ENCODE peak calls at places on chromosomes 1 and 21, in nine cellular contexts. O is small intestine, N is Peyer's patch, K is K562, Z is fibroblast of lung, E is tibial nerve, V is uterus, Q is stomach, T is trophoblast cell. U is an unnamed sample.

GRCh38 chr1:47794530-47794929 is 202.7 kb downstream of the TRABD2B start:
- DNase-seq in O (no peak), N (no peak), K (no peak), Z (no peak), E (no peak), V (no peak), Q (no peak), T (no peak), U (no peak)

GRCh38 chr1:212475151-212475550 is 42.4 kb downstream of the NENF start:
- DNase-seq in O (no peak), N (no peak), K (no peak), Z (no peak), E (no peak), V (no peak), Q (no peak), T (no peak), U (no peak)

GRCh38 chr1:24902471-24902891 is 27.6 kb downstream of the RUNX3 start:
- DNase-seq in O (no peak), N (no peak), K (no peak), Z (no peak), E (no peak), V (no peak), Q (peak; percentile 19), T (no peak), U (no peak)

GRCh38 chr1:234315091-234315541 is 58.1 kb upstream of the COA6 start:
- DNase-seq in O (peak; percentile 17), N (no peak), K (no peak), Z (peak; percentile 35), E (no peak), V (no peak), Q (no peak), T (peak; percentile 79), U (peak; percentile 61)

GRCh38 chr1:2348346-2349275 is 42.7 kb downstream of the MORN1 start:
- DNase-seq in O (no peak), N (no peak), K (no peak), Z (no peak), E (no peak), V (no peak), Q (no peak), T (peak; percentile 4), U (no peak)

GRCh38 chr1:1908506-1908791 is 6.6 kb upstream of the CALML6 start:
- DNase-seq in O (peak; percentile 37), N (no peak), K (no peak), Z (peak; percentile 8), E (no peak), V (no peak), Q (no peak), T (no peak), U (peak; percentile 22)

GRCh38 chr1:205430631-205431305 is 8.9 kb upstream of the LEMD1 start:
- DNase-seq in O (peak; percentile 53), N (peak; percentile 60), K (peak; percentile 77), Z (peak; percentile 45), E (no peak), V (no peak), Q (peak; percentile 71), T (peak; percentile 19), U (peak; percentile 54)

GRCh38 chr1:230627767-230628166 is 14.5 kb upstream of the COG2 start:
- DNase-seq in O (no peak), N (no peak), K (no peak), Z (no peak), E (no peak), V (no peak), Q (no peak), T (no peak), U (no peak)

GRCh38 chr1:240562111-240562590 is 49.8 kb downstream of the GREM2 start:
- DNase-seq in O (no peak), N (no peak), K (no peak), Z (peak; percentile 72), E (no peak), V (no peak), Q (no peak), T (no peak), U (no peak)

GRCh38 chr1:162649606-162650005 is 17.3 kb downstream of the DDR2 start:
- DNase-seq in O (no peak), N (no peak), K (no peak), Z (peak; percentile 60), E (no peak), V (no peak), Q (no peak), T (no peak), U (no peak)

GRCh38 chr1:160428655-160429054 is 28.3 kb downstream of the VANGL2 start:
- DNase-seq in O (peak; percentile 72), N (peak; percentile 69), K (peak; percentile 74), Z (peak; percentile 55), E (no peak), V (no peak), Q (peak; percentile 66), T (peak; percentile 70), U (peak; percentile 30)

GRCh38 chr1:101112051-101112770 is 86.6 kb upstream of the DPH5 start:
- DNase-seq in O (peak; percentile 7), N (peak; percentile 74), K (peak; percentile 34), Z (no peak), E (no peak), V (peak; percentile 21), Q (no peak), T (no peak), U (no peak)

GRCh38 chr1:181949500-181949899 is 112.0 kb downstream of the ZNF648 start:
- DNase-seq in O (no peak), N (no peak), K (no peak), Z (no peak), E (no peak), V (no peak), Q (no peak), T (no peak), U (no peak)

GRCh38 chr1:69504730-69505252 is 62.9 kb upstream of the LRRC7 start:
- DNase-seq in O (no peak), N (no peak), K (peak; percentile 45), Z (no peak), E (no peak), V (no peak), Q (no peak), T (no peak), U (no peak)

GRCh38 chr1:87826639-87827345 is 498.1 kb downstream of the LMO4 start:
- DNase-seq in O (peak; percentile 25), N (peak; percentile 62), K (peak; percentile 58), Z (peak; percentile 96), E (peak; percentile 14), V (peak; percentile 35), Q (no peak), T (peak; percentile 13), U (peak; percentile 72)
- H3K4me3 ChIP-seq in O (no peak overlapping the region), N (no peak overlapping the region), K (peak overlapping the region; percentile 16), Z (peak overlapping the region; percentile 27), E (no peak overlapping the region), V (no peak overlapping the region), Q (peak overlapping the region; percentile 13), T (no peak overlapping the region), U (peak overlapping the region; percentile 47)

GRCh38 chr1:77336730-77337129 is 54.9 kb downstream of the AK5 start:
- DNase-seq in O (no peak), N (no peak), K (no peak), Z (no peak), E (no peak), V (no peak), Q (no peak), T (no peak), U (no peak)

GRCh38 chr1:77342745-77343144 is 60.9 kb downstream of the AK5 start:
- DNase-seq in O (no peak), N (no peak), K (no peak), Z (no peak), E (no peak), V (no peak), Q (no peak), T (no peak), U (no peak)

DNA sequence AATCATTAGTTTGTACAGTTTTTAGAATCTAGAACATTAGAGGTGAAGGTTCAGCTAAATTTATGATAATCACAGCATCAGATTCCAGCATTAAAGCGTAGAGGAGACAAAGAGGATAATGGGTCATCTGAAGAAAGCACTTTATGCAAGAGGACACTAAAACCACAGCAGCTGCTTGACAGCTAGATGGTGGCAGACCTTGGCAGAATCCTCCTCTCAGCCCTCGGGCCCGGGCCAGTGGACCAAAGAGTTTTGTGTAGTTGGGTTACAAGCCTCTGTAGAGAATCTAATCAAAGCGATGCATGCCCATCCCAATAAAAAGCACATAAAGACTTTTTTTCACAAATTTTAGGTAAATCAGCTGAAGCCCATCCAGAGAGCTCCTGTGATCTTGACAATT is 59.4 kb downstream of the AK5 start:
- DNase-seq in O (no peak), N (no peak), K (no peak), Z (no peak), E (no peak), V (no peak), Q (no peak), T (no peak), U (no peak)
- H3K9me3 ChIP-seq in O (no peaks in the 10 kb centered on the region), N (no peaks in the 10 kb centered on the region), K (no peaks in the 10 kb centered on the region), Z (no peaks in the 10 kb centered on the region), E (no peaks in the 10 kb centered on the region), V (no peaks in the 10 kb centered on the region), Q (no peaks in the 10 kb centered on the region), T (no peaks in the 10 kb centered on the region), U (no peaks in the 10 kb centered on the region)

GRCh38 chr1:201307760-201308499 is 24.6 kb downstream of the PKP1 start:
- DNase-seq in O (peak; percentile 81), N (no peak), K (no peak), Z (no peak), E (no peak), V (no peak), Q (peak; percentile 49), T (peak; percentile 83), U (peak; percentile 61)
- H3K4me3 ChIP-seq in O (no peak overlapping the region), N (no peak overlapping the region), K (no peak overlapping the region), Z (no peak overlapping the region), E (no peak overlapping the region), V (no peak overlapping the region), Q (no peak overlapping the region), T (no peak overlapping the region), U (no peak overlapping the region)

GRCh38 chr21:28224191-28224755 is 768.4 kb downstream of the LTN1 start:
- DNase-seq in O (peak; percentile 71), N (no peak), K (no peak), Z (no peak), E (no peak), V (no peak), Q (no peak), T (no peak), U (no peak)

GRCh38 chr21:28227881-28228623 is 764.6 kb downstream of the LTN1 start:
- DNase-seq in O (no peak), N (no peak), K (no peak), Z (peak; percentile 38), E (no peak), V (no peak), Q (no peak), T (no peak), U (no peak)

GRCh38 chr21:28228624-28228995 is 764.1 kb downstream of the LTN1 start:
- DNase-seq in O (no peak), N (no peak), K (no peak), Z (no peak), E (no peak), V (no peak), Q (no peak), T (peak; percentile 37), U (no peak)

GRCh38 chr21:28229811-28230210 is 762.9 kb downstream of the LTN1 start:
- DNase-seq in O (peak; percentile 33), N (no peak), K (no peak), Z (peak; percentile 87), E (no peak), V (no peak), Q (no peak), T (peak; percentile 60), U (no peak)

DNA sequence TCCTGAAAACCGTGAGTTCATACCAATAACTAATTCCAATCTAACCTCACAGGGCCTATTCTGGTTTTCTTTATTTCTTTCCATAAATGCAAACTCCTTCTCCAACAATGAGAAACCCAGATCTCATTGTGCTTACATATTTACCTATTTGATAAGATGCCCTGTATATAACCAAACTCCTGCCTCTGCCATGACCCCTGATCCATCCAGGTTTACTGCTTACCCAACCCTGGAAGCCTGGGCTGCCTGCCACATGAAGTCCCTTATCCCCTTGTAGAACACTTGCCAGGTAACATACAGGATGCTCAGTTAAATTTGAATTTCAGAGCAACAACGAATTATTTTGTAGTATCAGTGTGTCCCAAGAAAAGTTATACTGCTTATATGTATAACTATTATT is 766.1 kb downstream of the LTN1 start:
- DNase-seq in O (no peak), N (no peak), K (no peak), Z (no peak), E (no peak), V (no peak), Q (no peak), T (no peak), U (no peak)
- H3K9me3 ChIP-seq in O (no peaks in the 10 kb centered on the region), N (no peaks in the 10 kb centered on the region), K (no peaks in the 10 kb centered on the region), Z (no peaks in the 10 kb centered on the region), E (no peaks in the 10 kb centered on the region), V (no peaks in the 10 kb centered on the region), Q (no peaks in the 10 kb centered on the region), T (no peaks in the 10 kb centered on the region), U (no peaks in the 10 kb centered on the region)